ENCODE peak calls at places on chromosomes 13 and 19, in ten cellular contexts. R is HT-29; D is AG04450; I is activated T-helper 1 cell treated with Interleukin-2 at 50 U/mL for 16 hours; W is psoas muscle; T is AG08395; Y is mesenchymal stem cell; X is heart left ventricle; A is naive thymus-derived CD8-positive, alpha-beta T cell; S is transverse colon. B is an unnamed sample.

GRCh38 chr13:27728271-27728670 is 64.0 kb upstream of the GSX1 start:
- DNase-seq in S (no peak), D (no peak), W (no peak), X (no peak), R (peak; percentile 32), T (peak; percentile 9), A (no peak), I (no peak), Y (no peak), B (no peak)

GRCh38 chr19:54186351-54186750 is 3.0 kb downstream of the MBOAT7 start:
- DNase-seq in W (peak; percentile 23), X (no peak), S (no peak), I (no peak), D (no peak), Y (no peak), A (no peak), R (no peak), T (no peak), B (no peak)

GRCh38 chr19:3844596-3844995 is 24.2 kb downstream of the ZFR2 start:
- DNase-seq in T (no peak), A (no peak), W (no peak), R (no peak), X (no peak), I (no peak), D (no peak), S (no peak), Y (no peak), B (no peak)

GRCh38 chr19:1377176-1377964 is 6.3 kb upstream of the NDUFS7 start:
- DNase-seq in X (no peak), S (no peak), I (no peak), T (no peak), Y (no peak), W (no peak), R (no peak), D (no peak), A (no peak), B (no peak)

GRCh38 chr19:46210634-46211033 is 18.9 kb upstream of the IGFL1 start:
- DNase-seq in R (peak; percentile 78), W (no peak), X (no peak), D (no peak), Y (no peak), A (no peak), S (no peak), T (no peak), I (no peak), B (no peak)

GRCh38 chr19:3057275-3057714 is 5.0 kb downstream of the TLE5 start:
- DNase-seq in D (no peak), I (no peak), S (peak; percentile 73), R (peak; percentile 61), W (peak; percentile 97), Y (no peak), X (peak; percentile 93), T (peak; percentile 68), A (no peak), B (peak; percentile 61)

GRCh38 chr19:1265611-1266115 is 3.5 kb upstream of the CIRBP start:
- DNase-seq in X (peak; percentile 87), A (peak; percentile 40), D (no peak), I (no peak), R (no peak), S (peak; percentile 64), T (peak; percentile 79), Y (peak; percentile 98), W (peak; percentile 91), B (peak; percentile 64)

GRCh38 chr13:74573654-74574053 is 439.4 kb upstream of the KLF12 start:
- DNase-seq in D (no peak), S (no peak), X (no peak), R (peak; percentile 9), A (no peak), I (no peak), Y (no peak), T (no peak), W (no peak), B (no peak)

GRCh38 chr19:5448374-5448773 is 6.8 kb upstream of the ZNRF4 start:
- DNase-seq in A (no peak), Y (no peak), R (no peak), S (no peak), D (no peak), X (no peak), I (no peak), T (no peak), W (no peak), B (no peak)

GRCh38 chr13:41107584-41108014 is 25.0 kb downstream of the KBTBD6 start:
- DNase-seq in S (no peak), W (no peak), R (peak; percentile 17), A (no peak), X (no peak), D (no peak), Y (no peak), T (no peak), I (no peak), B (no peak)

GRCh38 chr13:66415444-66415843 is 814.7 kb downstream of the PCDH9 start:
- DNase-seq in X (no peak), Y (no peak), T (no peak), W (no peak), I (no peak), A (no peak), D (no peak), S (no peak), R (no peak), B (no peak)

GRCh38 chr13:104014803-104015645 is 948.8 kb upstream of the SLC10A2 start:
- DNase-seq in W (no peak), Y (peak; percentile 74), R (peak; percentile 92), A (no peak), I (no peak), S (no peak), T (no peak), X (no peak), D (no peak), B (no peak)

GRCh38 chr19:7670150-7670784 is 1.4 kb downstream of the RETN start:
- DNase-seq in X (no peak), Y (no peak), S (no peak), W (no peak), T (no peak), I (no peak), A (no peak), D (no peak), R (no peak), B (no peak)

GRCh38 chr19:56383826-56384605 is 9.3 kb downstream of the ZNF582 start:
- DNase-seq in R (no peak), A (no peak), D (no peak), S (no peak), T (no peak), W (no peak), X (no peak), I (no peak), Y (no peak), B (no peak)

GRCh38 chr19:1111641-1112253 is 8.0 kb downstream of the GPX4 start:
- DNase-seq in S (no peak), Y (no peak), X (no peak), I (no peak), A (no peak), R (no peak), D (no peak), W (no peak), T (no peak), B (no peak)

GRCh38 chr13:97125810-97126738 is 96.1 kb upstream of the MBNL2 start:
- DNase-seq in R (peak; percentile 49), T (peak; percentile 33), X (no peak), W (peak; percentile 71), S (no peak), I (no peak), A (no peak), D (no peak), Y (no peak), B (no peak)

GRCh38 chr19:51593138-51593890 is 22.2 kb downstream of the ZNF175 start:
- DNase-seq in Y (no peak), X (no peak), W (no peak), T (no peak), D (no peak), A (peak; percentile 4), I (no peak), S (no peak), R (no peak), B (no peak)

GRCh38 chr13:98557934-98558630 is 18.8 kb downstream of the STK24 start:
- DNase-seq in X (no peak), I (no peak), R (no peak), D (no peak), S (no peak), Y (peak; percentile 79), A (no peak), T (no peak), W (no peak), B (no peak)

GRCh38 chr13:20119960-20120359 is 40.9 kb downstream of the GJA3 start:
- DNase-seq in X (no peak), T (no peak), S (no peak), W (no peak), A (no peak), D (no peak), Y (no peak), I (no peak), R (no peak), B (no peak)

B was measured in colonic mucosa.